ENCODE peak calls at places on chromosomes 2 and 18, in ten cellular contexts. X, V, U, Q, G, B, C, E, A and L are unnamed samples.

GRCh38 chr18:11259421-11259820 is 110.1 kb upstream of the PIEZO2 start:
- DNase-seq in Q (peak; percentile 36), U (no peak), C (no peak), G (no peak), B (no peak), A (no peak), V (no peak), E (no peak), X (peak; percentile 4), L (peak; percentile 17)

GRCh38 chr2:26150243-26150642 is 22.6 kb upstream of the GAREM2 start:
- DNase-seq in U (no peak), X (no peak), A (no peak), G (no peak), V (no peak), B (no peak), E (no peak), Q (no peak), C (no peak), L (no peak)

GRCh38 chr18:49666045-49666444 is 104.2 kb downstream of the LIPG start:
- DNase-seq in V (no peak), G (no peak), Q (no peak), C (no peak), B (no peak), U (no peak), X (no peak), E (no peak), A (no peak), L (peak; percentile 77)

GRCh38 chr2:239012228-239012627 is 164.3 kb downstream of the TWIST2 start:
- DNase-seq in Q (no peak), E (no peak), X (no peak), G (no peak), U (no peak), A (no peak), B (no peak), V (no peak), C (no peak), L (no peak)

GRCh38 chr2:101688266-101688665 is 9.2 kb upstream of the MAP4K4 start:
- DNase-seq in X (no peak), V (no peak), G (no peak), C (no peak), E (no peak), B (no peak), Q (no peak), U (no peak), A (no peak), L (no peak)

GRCh38 chr2:85409719-85410583 is at the start of gene CAPG:
- DNase-seq in Q (peak; percentile 50), E (no peak), G (no peak), V (peak; percentile 38), B (no peak), A (peak; percentile 31), X (no peak), U (no peak), C (no peak), L (no peak)

GRCh38 chr2:7612969-7613368 is 695.8 kb downstream of the RNF144A start:
- DNase-seq in E (no peak), Q (no peak), A (no peak), B (peak; percentile 72), U (no peak), V (no peak), G (no peak), C (no peak), X (no peak), L (peak; percentile 13)

GRCh38 chr18:60096428-60096827 is 196.6 kb downstream of the PMAIP1 start:
- DNase-seq in Q (no peak), X (no peak), C (no peak), U (no peak), E (no peak), V (no peak), A (no peak), B (no peak), G (no peak), L (no peak)

GRCh38 chr2:174312581-174313234 is 22.0 kb upstream of the SP9 start:
- DNase-seq in X (peak; percentile 16), V (no peak), C (no peak), Q (no peak), A (no peak), U (no peak), B (peak; percentile 3), G (no peak), E (no peak), L (no peak)

GRCh38 chr2:86584164-86584913 is 21.1 kb upstream of the CHMP3 start:
- DNase-seq in G (no peak), A (no peak), C (no peak), E (no peak), V (no peak), U (no peak), Q (no peak), B (peak; percentile 4), X (no peak), L (peak; percentile 50)

GRCh38 chr2:163641986-163642385 is 93.8 kb downstream of the FIGN start:
- DNase-seq in U (no peak), A (no peak), Q (no peak), X (no peak), E (no peak), V (no peak), B (peak; percentile 34), G (no peak), C (no peak), L (peak; percentile 76)

GRCh38 chr2:196468394-196468793 is 171.1 kb upstream of the CCDC150 start:
- DNase-seq in U (no peak), V (no peak), B (no peak), E (no peak), X (no peak), G (no peak), Q (no peak), A (no peak), C (peak; percentile 13), L (no peak)

GRCh38 chr2:101763496-101764333 is 66.2 kb downstream of the MAP4K4 start:
- DNase-seq in G (no peak), E (no peak), Q (no peak), C (no peak), B (no peak), V (no peak), U (no peak), A (no peak), X (no peak), L (peak; percentile 54)

GRCh38 chr2:65057391-65058052 is 1.3 kb downstream of the CEP68 start:
- DNase-seq in U (peak; percentile 78), B (peak; percentile 54), C (no peak), X (no peak), G (no peak), A (no peak), V (peak; percentile 42), E (no peak), Q (no peak), L (peak; percentile 56)

GRCh38 chr2:217837001-217837491 is 165.7 kb downstream of the TNS1 start:
- DNase-seq in X (peak; percentile 61), Q (peak; percentile 89), V (no peak), B (peak; percentile 59), E (no peak), A (no peak), C (peak; percentile 42), G (peak; percentile 4), U (no peak), L (no peak)

GRCh38 chr2:96153991-96154431 is 8.8 kb upstream of the DUSP2 start:
- DNase-seq in C (no peak), V (no peak), Q (no peak), B (no peak), U (peak; percentile 43), E (no peak), G (no peak), X (no peak), A (no peak), L (no peak)

GRCh38 chr18:45688113-45688512 is 35.9 kb upstream of the SLC14A1 start:
- DNase-seq in V (no peak), C (no peak), U (no peak), X (no peak), B (no peak), A (no peak), Q (no peak), G (no peak), E (no peak), L (peak; percentile 81)

GRCh38 chr2:7701807-7702206 is 784.6 kb downstream of the RNF144A start:
- DNase-seq in U (no peak), E (no peak), Q (no peak), B (no peak), V (no peak), X (no peak), A (no peak), G (no peak), C (no peak), L (no peak)

GRCh38 chr2:132609101-132609890 is 60.7 kb downstream of the LYPD1 start:
- DNase-seq in V (no peak), Q (no peak), G (no peak), U (no peak), A (no peak), B (no peak), C (no peak), X (no peak), E (no peak), L (no peak)

GRCh38 chr2:238946586-238947242 is 98.8 kb downstream of the TWIST2 start:
- DNase-seq in G (no peak), X (no peak), A (no peak), B (no peak), V (no peak), Q (no peak), E (no peak), U (no peak), C (no peak), L (no peak)

GRCh38 chr2:173134703-173135102 is 59.1 kb downstream of the MAP3K20 start:
- DNase-seq in B (no peak), A (no peak), G (no peak), C (no peak), Q (no peak), X (no peak), U (no peak), V (no peak), E (no peak), L (peak; percentile 78)

GRCh38 chr2:170886391-170886790 is 42.7 kb upstream of the GORASP2 start:
- DNase-seq in B (peak; percentile 56), E (peak; percentile 59), V (no peak), G (no peak), C (no peak), U (no peak), A (no peak), X (no peak), Q (no peak), L (peak; percentile 60)

GRCh38 chr2:238513346-238513745 is 86.6 kb downstream of the ASB1 start:
- DNase-seq in E (no peak), C (peak; percentile 42), U (no peak), B (peak; percentile 71), X (peak; percentile 59), Q (no peak), V (no peak), A (no peak), G (peak; percentile 6), L (peak; percentile 67)

GRCh38 chr18:3923750-3924149 is 473.8 kb downstream of the TGIF1 start:
- DNase-seq in X (no peak), V (no peak), B (peak; percentile 18), Q (no peak), A (no peak), U (no peak), C (no peak), E (peak; percentile 68), G (no peak), L (peak; percentile 13)

GRCh38 chr2:96092580-96092877 is 23.8 kb downstream of the ADRA2B start:
- DNase-seq in B (no peak), A (no peak), V (no peak), E (no peak), U (no peak), X (no peak), G (no peak), Q (no peak), C (no peak), L (no peak)

GRCh38 chr18:79323471-79323870 is 72.3 kb upstream of the NFATC1 start:
- DNase-seq in B (no peak), Q (no peak), V (no peak), A (no peak), G (no peak), C (no peak), U (no peak), X (no peak), E (no peak), L (no peak)

GRCh38 chr2:43178602-43179542 is 47.5 kb downstream of the ZFP36L2 start:
- DNase-seq in B (peak; percentile 94), Q (peak; percentile 71), G (no peak), A (no peak), C (peak; percentile 64), U (no peak), V (peak; percentile 25), E (no peak), X (peak; percentile 73), L (peak; percentile 89)

GRCh38 chr2:38159171-38159570 is 83.2 kb upstream of the CYP1B1 start:
- DNase-seq in G (no peak), A (no peak), Q (no peak), U (no peak), X (no peak), C (no peak), B (no peak), E (no peak), V (no peak), L (peak; percentile 52)